ENCODE peak calls at places on chromosomes 1 and 21, in eight cellular contexts. C, Q, Y, N, W, E, A and D are unnamed samples.

GRCh38 chr1:27602510-27603319 is 1.2 kb downstream of the AHDC1 start:
- DNase-seq in C (peak; percentile 82), Q (peak; percentile 90), Y (peak; percentile 63), N (no peak), W (peak; percentile 78), E (no peak), A (peak; percentile 86), D (no peak)

GRCh38 chr1:101959456-101959855 is 37.3 kb downstream of the OLFM3 start:
- DNase-seq in C (no peak), Q (no peak), Y (no peak), N (no peak), W (no peak), E (no peak), A (no peak), D (no peak)

GRCh38 chr1:78301141-78301540 is 189.6 kb upstream of the PTGFR start:
- DNase-seq in C (no peak), Q (no peak), Y (no peak), N (no peak), W (no peak), E (no peak), A (no peak), D (no peak)

GRCh38 chr1:231581859-231582258 is 44.7 kb upstream of the DISC1 start:
- DNase-seq in C (no peak), Q (no peak), Y (no peak), N (peak; percentile 36), W (no peak), E (no peak), A (no peak), D (no peak)

GRCh38 chr1:192739476-192740184 is 69.2 kb upstream of the RGS2 start:
- DNase-seq in C (no peak), Q (no peak), Y (no peak), N (no peak), W (no peak), E (no peak), A (no peak), D (no peak)

GRCh38 chr1:2334883-2335534 is 56.3 kb downstream of the MORN1 start:
- DNase-seq in C (no peak), Q (no peak), Y (no peak), N (no peak), W (no peak), E (no peak), A (no peak), D (no peak)

GRCh38 chr1:52920791-52921291 is 699 bp downstream of the ECHDC2 start:
- DNase-seq in C (peak; percentile 78), Q (peak; percentile 88), Y (no peak), N (no peak), W (peak; percentile 60), E (peak; percentile 20), A (peak; percentile 66), D (no peak)

GRCh38 chr21:45479691-45480675 is 62.3 kb downstream of the SLC19A1 start:
- DNase-seq in C (no peak), Q (peak; percentile 56), Y (no peak), N (no peak), W (no peak), E (no peak), A (peak; percentile 44), D (no peak)

GRCh38 chr1:7755448-7755847 is 15.6 kb upstream of the VAMP3 start:
- DNase-seq in C (peak; percentile 55), Q (no peak), Y (no peak), N (no peak), W (peak; percentile 29), E (peak; percentile 27), A (no peak), D (no peak)

GRCh38 chr1:6417961-6418667 is 1.6 kb downstream of the HES2 start:
- DNase-seq in C (no peak), Q (no peak), Y (no peak), N (no peak), W (no peak), E (no peak), A (no peak), D (no peak)

GRCh38 chr1:110155878-110156522 is 5.7 kb downstream of the SLC6A17 start:
- DNase-seq in C (peak; percentile 97), Q (peak; percentile 84), Y (peak; percentile 32), N (peak; percentile 42), W (peak; percentile 73), E (peak; percentile 80), A (peak; percentile 65), D (no peak)

GRCh38 chr1:176174108-176174507 is 33.0 kb downstream of the COP1 start:
- DNase-seq in C (no peak), Q (no peak), Y (no peak), N (no peak), W (peak; percentile 18), E (no peak), A (no peak), D (no peak)
- H3K27ac ChIP-seq in C (no peak overlapping the region), Q (no peak overlapping the region), Y (no peak overlapping the region), N (no peak overlapping the region), W (peak overlapping the region; percentile 27), E (no peak overlapping the region), A (no peak overlapping the region), D (no peak overlapping the region)

DNA sequence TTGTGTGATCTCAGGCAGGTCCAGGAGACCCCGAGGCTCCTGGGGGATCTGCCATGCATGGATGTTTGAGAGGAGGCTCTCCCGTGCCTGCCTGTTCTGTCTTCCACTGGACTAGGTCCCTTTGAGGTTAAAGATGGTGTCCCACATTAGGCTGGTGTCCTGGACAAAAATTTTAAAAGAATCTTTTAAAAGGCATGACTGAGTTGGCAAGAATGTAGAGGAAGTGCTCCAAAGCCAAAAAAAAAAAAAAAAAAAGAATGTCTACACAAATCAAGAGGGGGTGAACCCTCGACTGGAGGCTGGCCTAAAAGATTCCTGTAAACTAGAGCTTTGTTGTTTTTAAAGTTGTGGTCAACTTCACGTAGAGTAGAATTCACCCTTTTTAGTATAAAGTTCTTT is 36.4 kb upstream of the PADI1 start:
- DNase-seq in C (no peak), Q (no peak), Y (no peak), N (peak; percentile 92), W (peak; percentile 84), E (peak; percentile 70), A (no peak), D (no peak)
- H3K27ac ChIP-seq in C (no peak overlapping the region), Q (no peak overlapping the region), Y (no peak overlapping the region), N (peak overlapping the region; percentile 89), W (peak overlapping the region; percentile 90), E (no peak overlapping the region), A (no peak overlapping the region), D (peak overlapping the region; percentile 75)

DNA sequence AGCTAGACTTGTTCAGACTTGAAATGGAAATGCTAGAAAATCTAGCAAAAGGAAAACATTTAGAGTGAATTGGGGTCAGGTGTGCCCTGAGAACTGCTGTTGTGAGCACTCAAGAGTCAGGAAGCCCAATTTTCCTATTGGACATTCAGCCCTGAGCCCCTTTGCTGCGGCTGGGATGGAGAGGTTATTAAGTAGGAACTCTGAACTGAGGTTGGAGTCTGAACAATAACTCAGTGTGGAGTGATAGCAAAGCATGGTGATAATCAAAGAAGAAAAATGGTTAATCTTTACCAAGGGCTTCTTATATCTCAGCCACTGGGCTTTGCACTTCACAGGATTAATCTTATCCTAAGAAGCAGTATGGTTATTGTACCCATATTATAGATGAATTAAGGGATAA is 52.0 kb downstream of the TMCO4 start:
- DNase-seq in C (no peak), Q (no peak), Y (no peak), N (no peak), W (no peak), E (no peak), A (no peak), D (no peak)
- H3K27ac ChIP-seq in C (no peak overlapping the region), Q (no peak overlapping the region), Y (no peak overlapping the region), N (no peak overlapping the region), W (no peak overlapping the region), E (no peak overlapping the region), A (no peak overlapping the region), D (no peak overlapping the region)

GRCh38 chr1:63779872-63780271 is 6.1 kb downstream of the ROR1 start:
- DNase-seq in C (no peak), Q (no peak), Y (no peak), N (no peak), W (no peak), E (peak; percentile 62), A (no peak), D (no peak)

GRCh38 chr1:63777965-63778880 is 4.4 kb downstream of the ROR1 start:
- DNase-seq in C (no peak), Q (no peak), Y (no peak), N (no peak), W (no peak), E (no peak), A (no peak), D (no peak)

GRCh38 chr1:63777286-63777685 is 3.5 kb downstream of the ROR1 start:
- DNase-seq in C (no peak), Q (no peak), Y (no peak), N (no peak), W (no peak), E (no peak), A (no peak), D (no peak)

GRCh38 chr1:63780541-63780940 is 6.7 kb downstream of the ROR1 start:
- DNase-seq in C (no peak), Q (no peak), Y (no peak), N (no peak), W (no peak), E (no peak), A (no peak), D (no peak)

DNA sequence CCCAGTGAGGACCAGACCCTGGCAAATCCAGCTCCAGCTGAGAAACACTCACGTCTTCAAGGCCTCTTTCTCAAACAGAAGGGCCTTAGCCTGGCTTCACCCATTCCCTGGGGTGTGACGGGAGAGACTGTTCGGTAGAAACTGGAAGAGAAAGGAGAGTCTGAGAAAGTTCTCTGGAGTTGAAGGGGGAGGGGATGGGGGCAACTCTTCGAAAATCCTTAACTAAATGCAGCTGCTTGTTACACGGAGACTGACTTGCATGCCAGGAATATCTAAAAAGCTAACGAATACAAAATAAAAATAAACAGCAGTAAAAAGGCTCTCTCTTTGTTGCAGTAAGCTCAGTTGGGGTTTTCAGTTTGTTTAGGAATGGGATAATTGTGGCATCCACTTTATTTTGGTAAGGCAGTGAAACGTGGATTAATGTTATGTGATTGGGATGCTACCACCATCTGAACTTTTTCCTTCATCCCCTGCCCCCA is 5.6 kb downstream of the ROR1 start:
- DNase-seq in C (no peak), Q (no peak), Y (no peak), N (no peak), W (no peak), E (no peak), A (no peak), D (no peak)
- H3K27ac ChIP-seq in C (no peak overlapping the region), Q (no peak overlapping the region), Y (peak overlapping the region; percentile 17), N (no peak overlapping the region), W (no peak overlapping the region), E (no peak overlapping the region), A (no peak overlapping the region), D (no peak overlapping the region)

GRCh38 chr21:41715649-41716321 is 51.1 kb downstream of the RIPK4 start:
- DNase-seq in C (peak; percentile 72), Q (no peak), Y (no peak), N (no peak), W (no peak), E (no peak), A (no peak), D (no peak)
- H3K27ac ChIP-seq in C (peak overlapping the region; percentile 81), Q (no peak overlapping the region), Y (no peak overlapping the region), N (no peak overlapping the region), W (no peak overlapping the region), E (peak overlapping the region; percentile 78), A (no peak overlapping the region), D (peak overlapping the region; percentile 3)

DNA sequence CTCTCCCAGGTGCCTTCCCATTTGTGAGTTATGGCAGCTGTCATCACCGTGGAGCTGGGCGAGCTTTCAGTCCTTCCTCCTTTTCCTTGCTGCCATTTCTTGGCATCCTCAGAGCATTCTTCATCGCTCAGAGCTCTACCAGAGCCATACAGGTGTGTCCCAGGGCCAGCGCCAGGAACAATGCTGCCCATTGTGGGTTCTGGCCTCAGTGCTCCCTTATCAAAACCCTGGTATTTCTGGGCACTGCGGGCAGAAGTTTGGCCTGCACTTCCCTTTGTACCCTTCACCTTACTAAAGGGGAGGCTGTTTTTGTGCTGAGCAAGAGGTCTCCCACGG is 28.5 kb downstream of the RASSF5 start:
- DNase-seq in C (no peak), Q (no peak), Y (no peak), N (no peak), W (no peak), E (no peak), A (no peak), D (no peak)
- H3K27ac ChIP-seq in C (no peak overlapping the region), Q (no peak overlapping the region), Y (no peak overlapping the region), N (no peak overlapping the region), W (no peak overlapping the region), E (no peak overlapping the region), A (no peak overlapping the region), D (no peak overlapping the region)